ENCODE peak calls at places on chromosomes 3 and 15, in six cellular contexts. C is H1, E is neuronal stem cell, V is H9, N is trophoblast cell, P is mesenchymal stem cell. I is an unnamed sample.
A peak's percentile ranks its signal among the peaks of the same experiment; 100 is the strongest.

GRCh38 chr15:78875107-78875914 is 2.6 kb downstream of the MORF4L1 start:
- DNase-seq in C (no peak), E (no peak), V (no peak), N (peak; percentile 38), P (peak; percentile 16), I (peak; percentile 7)

GRCh38 chr15:33207646-33208045 is 13.1 kb upstream of the FMN1 start:
- DNase-seq in C (no peak), E (no peak), V (no peak), N (peak; percentile 79), P (no peak), I (no peak)

GRCh38 chr3:42666022-42666421 is 12.5 kb downstream of the ZBTB47 start:
- DNase-seq in C (no peak), E (no peak), V (no peak), N (no peak), P (no peak), I (no peak)

GRCh38 chr15:86876387-86876786 is 796.7 kb downstream of the AGBL1 start:
- DNase-seq in C (no peak), E (no peak), V (no peak), N (no peak), P (no peak), I (no peak)

GRCh38 chr3:56131976-56132590 is 336.2 kb downstream of the ERC2 start:
- DNase-seq in C (no peak), E (no peak), V (no peak), N (peak; percentile 95), P (peak; percentile 93), I (peak; percentile 95)

GRCh38 chr15:71013446-71013845 is 101.8 kb upstream of the THSD4 start:
- DNase-seq in C (no peak), E (no peak), V (no peak), N (no peak), P (no peak), I (peak; percentile 38)

GRCh38 chr15:44347495-44347894 is 59.0 kb downstream of the GOLM2 start:
- DNase-seq in C (no peak), E (no peak), V (no peak), N (no peak), P (no peak), I (no peak)

GRCh38 chr15:58988011-58988785 is 735 bp downstream of the RNF111 start:
- DNase-seq in C (peak; percentile 77), E (peak; percentile 68), V (peak; percentile 67), N (peak; percentile 48), P (peak; percentile 55), I (peak; percentile 28)

GRCh38 chr3:27500986-27501385 is 16.8 kb upstream of the SLC4A7 start:
- DNase-seq in C (no peak), E (no peak), V (no peak), N (no peak), P (no peak), I (no peak)

GRCh38 chr3:42097166-42097946 is 6.2 kb downstream of the TRAK1 start:
- DNase-seq in C (no peak), E (no peak), V (no peak), N (no peak), P (peak; percentile 61), I (peak; percentile 86)

GRCh38 chr3:108953700-108954099 is at the start of gene GUCA1C:
- DNase-seq in C (no peak), E (no peak), V (no peak), N (no peak), P (no peak), I (no peak)

GRCh38 chr3:61864886-61865285 is 303.5 kb downstream of the PTPRG start:
- DNase-seq in C (no peak), E (no peak), V (no peak), N (no peak), P (no peak), I (no peak)

GRCh38 chr3:138051946-138052802 is 42.2 kb downstream of the CLDN18 start:
- DNase-seq in C (no peak), E (peak; percentile 30), V (peak; percentile 62), N (peak; percentile 70), P (peak; percentile 49), I (peak; percentile 62)

GRCh38 chr3:181629701-181630100 is 82.0 kb upstream of the SOX2 start:
- DNase-seq in C (no peak), E (no peak), V (no peak), N (no peak), P (no peak), I (no peak)

GRCh38 chr3:134761213-134761612 is 33.8 kb upstream of the EPHB1 start:
- DNase-seq in C (peak; percentile 29), E (no peak), V (no peak), N (no peak), P (no peak), I (no peak)

GRCh38 chr3:112303811-112304325 is 9.9 kb upstream of the SLC9C1 start:
- DNase-seq in C (peak; percentile 51), E (no peak), V (no peak), N (no peak), P (peak; percentile 24), I (peak; percentile 28)

GRCh38 chr15:71448688-71449114 is 333.4 kb downstream of the THSD4 start:
- DNase-seq in C (peak; percentile 79), E (peak; percentile 69), V (peak; percentile 63), N (peak; percentile 85), P (peak; percentile 74), I (peak; percentile 71)

GRCh38 chr3:13879946-13880810 is at the start of gene WNT7A:
- DNase-seq in C (peak; percentile 88), E (peak; percentile 61), V (peak; percentile 67), N (peak; percentile 77), P (no peak), I (no peak)

GRCh38 chr15:97867870-97868269 is 92.6 kb upstream of the ARRDC4 start:
- DNase-seq in C (no peak), E (no peak), V (no peak), N (no peak), P (no peak), I (no peak)

GRCh38 chr3:137360531-137361201 is 402.9 kb downstream of the IL20RB start:
- DNase-seq in C (no peak), E (no peak), V (no peak), N (no peak), P (no peak), I (no peak)

GRCh38 chr3:111859061-111859973 is at the start of gene PHLDB2:
- DNase-seq in C (peak; percentile 89), E (peak; percentile 85), V (peak; percentile 92), N (peak; percentile 99), P (peak; percentile 82), I (peak; percentile 67)

GRCh38 chr3:177882124-177882648 is 654.0 kb upstream of the KCNMB2 start:
- DNase-seq in C (no peak), E (no peak), V (no peak), N (no peak), P (no peak), I (no peak)

GRCh38 chr15:66252411-66253295 is 897 bp downstream of the MEGF11 start:
- DNase-seq in C (peak; percentile 84), E (peak; percentile 63), V (peak; percentile 58), N (peak; percentile 78), P (peak; percentile 59), I (no peak)

GRCh38 chr3:57727096-57727495 is 29.0 kb upstream of the SLMAP start:
- DNase-seq in C (no peak), E (no peak), V (no peak), N (no peak), P (no peak), I (peak; percentile 11)

GRCh38 chr15:80480171-80480811 is 76.1 kb downstream of the ARNT2 start:
- DNase-seq in C (no peak), E (no peak), V (peak; percentile 53), N (no peak), P (no peak), I (no peak)

GRCh38 chr3:97996988-97997387 is 24.8 kb upstream of the RIOX2 start:
- DNase-seq in C (no peak), E (no peak), V (no peak), N (peak; percentile 18), P (no peak), I (no peak)

GRCh38 chr3:98003306-98003969 is 31.2 kb upstream of the RIOX2 start:
- DNase-seq in C (no peak), E (no peak), V (no peak), N (no peak), P (no peak), I (no peak)

GRCh38 chr3:98005438-98005837 is 29.7 kb downstream of the GABRR3 start:
- DNase-seq in C (no peak), E (no peak), V (no peak), N (no peak), P (no peak), I (no peak)

GRCh38 chr3:97999103-97999502 is 26.9 kb upstream of the RIOX2 start:
- DNase-seq in C (no peak), E (no peak), V (no peak), N (no peak), P (no peak), I (no peak)

DNA sequence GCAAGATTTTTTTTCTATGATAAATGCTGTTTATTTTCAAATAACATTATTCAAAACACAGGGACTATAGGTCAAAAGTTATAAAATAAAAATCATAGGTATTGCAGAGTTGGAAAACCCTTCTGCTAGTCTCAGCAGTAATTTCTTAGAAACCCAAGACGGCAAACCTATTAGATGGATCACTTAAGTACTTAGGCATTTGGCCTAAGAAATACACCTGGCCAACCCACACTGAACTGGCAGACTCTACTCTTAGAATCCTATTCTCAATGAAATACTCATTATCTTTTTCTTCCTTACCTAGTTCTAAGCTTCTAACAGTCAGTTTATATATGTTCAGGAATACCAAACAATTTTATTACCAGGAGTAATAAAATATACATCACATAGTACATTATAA is 30.5 kb upstream of the RIOX2 start:
- DNase-seq in C (no peak), E (no peak), V (no peak), N (no peak), P (no peak), I (no peak)
- H4K91ac ChIP-seq in C (no peak overlapping the region), E (no peak overlapping the region), V (no peak overlapping the region), N (no peak overlapping the region), P (no peak overlapping the region), I (no peak overlapping the region)

GRCh38 chr3:171783626-171784025 is 26.7 kb downstream of the PLD1 start:
- DNase-seq in C (no peak), E (no peak), V (no peak), N (no peak), P (no peak), I (no peak)
- H3K4me1 ChIP-seq in C (no peaks in the 10 kb centered on the region), E (no peaks in the 10 kb centered on the region), V (no peaks in the 10 kb centered on the region), N (no peaks in the 10 kb centered on the region), P (peaks cover 6% of the 10 kb centered on the region), I (peaks cover 8% of the 10 kb centered on the region)

GRCh38 chr3:146953523-146954125 is 348.5 kb upstream of the PLSCR5 start:
- DNase-seq in C (no peak), E (peak; percentile 17), V (no peak), N (no peak), P (no peak), I (peak; percentile 1)

GRCh38 chr3:146948161-146948560 is 343.0 kb upstream of the PLSCR5 start:
- DNase-seq in C (no peak), E (no peak), V (no peak), N (no peak), P (no peak), I (no peak)

GRCh38 chr3:146948985-146949384 is 343.8 kb upstream of the PLSCR5 start:
- DNase-seq in C (no peak), E (no peak), V (no peak), N (no peak), P (no peak), I (no peak)
- H4K91ac ChIP-seq in C (no peak overlapping the region), E (no peak overlapping the region), V (no peak overlapping the region), N (no peak overlapping the region), P (no peak overlapping the region), I (no peak overlapping the region)

DNA sequence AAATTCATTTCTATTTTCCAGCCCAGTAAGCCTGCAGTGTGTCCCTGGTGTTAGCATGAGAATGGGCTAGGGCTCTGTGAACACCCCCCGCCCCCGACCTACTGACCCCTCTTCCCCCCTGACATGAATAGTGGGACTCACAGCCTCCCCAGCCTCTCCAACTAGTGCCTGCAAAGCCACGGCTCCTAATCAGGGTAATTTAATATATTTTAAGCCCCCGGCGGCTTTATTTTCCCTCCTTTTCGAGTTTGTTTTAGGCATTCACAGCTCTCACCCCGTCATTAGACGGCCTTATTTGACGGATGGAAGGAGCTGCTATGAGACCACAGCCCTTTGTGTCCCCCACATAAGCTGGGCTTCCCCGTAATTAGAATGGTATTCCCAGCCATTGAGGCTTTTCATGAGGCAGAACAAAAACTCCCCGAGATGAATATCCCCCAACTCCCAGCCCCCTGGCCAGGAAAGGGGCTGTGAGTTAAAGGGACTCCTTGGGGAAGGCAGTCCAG is 78.3 kb upstream of the POLG start:
- DNase-seq in C (no peak), E (peak; percentile 78), V (no peak), N (no peak), P (no peak), I (no peak)
- H3K4me1 ChIP-seq in C (peaks cover 55% of the 10 kb centered on the region), E (peaks cover 30% of the 10 kb centered on the region), V (no peaks in the 10 kb centered on the region), N (peaks cover 2% of the 10 kb centered on the region), P (peaks cover 6% of the 10 kb centered on the region), I (peaks cover 1% of the 10 kb centered on the region)